ENCODE peak calls at places on chromosomes 2 and 18, in five cellular contexts. One of them, this sample, is unnamed.

GRCh38 chr2:107927034-107927534 is 59.2 kb upstream of the SLC5A7 start:
- DNase-seq in GM23338: no peak
- DNase-seq in upper lobe of right lung: no peak
- DNase-seq in right lobe of liver: no peak
- DNase-seq in heart right ventricle: no peak
- DNase-seq in this sample: no peak

GRCh38 chr2:33126973-33127372 is 180.2 kb downstream of the LTBP1 start:
- DNase-seq in right lobe of liver: no peak
- DNase-seq in heart right ventricle: no peak
- DNase-seq in upper lobe of right lung: no peak
- DNase-seq in GM23338: no peak
- DNase-seq in this sample: no peak

GRCh38 chr2:202387608-202388342 is 11.6 kb downstream of the BMPR2 start:
- DNase-seq in right lobe of liver: no peak
- DNase-seq in upper lobe of right lung: no peak
- DNase-seq in GM23338: no peak
- DNase-seq in heart right ventricle: no peak
- DNase-seq in this sample: no peak

GRCh38 chr2:128315829-128316776 is 2.6 kb downstream of the HS6ST1 start:
- DNase-seq in upper lobe of right lung: peak
- DNase-seq in heart right ventricle: peak
- DNase-seq in GM23338: no peak
- DNase-seq in right lobe of liver: peak
- DNase-seq in this sample: peak

GRCh38 chr2:7012141-7012809 is 95.1 kb downstream of the RNF144A start:
- DNase-seq in heart right ventricle: peak
- DNase-seq in right lobe of liver: no peak
- DNase-seq in GM23338: no peak
- DNase-seq in upper lobe of right lung: no peak
- DNase-seq in this sample: no peak

GRCh38 chr2:127575185-127575765 is 39.8 kb downstream of the MYO7B start:
- DNase-seq in heart right ventricle: no peak
- DNase-seq in upper lobe of right lung: no peak
- DNase-seq in right lobe of liver: no peak
- DNase-seq in GM23338: no peak
- DNase-seq in this sample: no peak

GRCh38 chr2:195613922-195614321 is 43.1 kb upstream of the SLC39A10 start:
- DNase-seq in GM23338: no peak
- DNase-seq in right lobe of liver: no peak
- DNase-seq in heart right ventricle: no peak
- DNase-seq in upper lobe of right lung: no peak
- DNase-seq in this sample: no peak

GRCh38 chr2:43519711-43520221 is 76.1 kb downstream of the THADA start:
- DNase-seq in heart right ventricle: no peak
- DNase-seq in right lobe of liver: no peak
- DNase-seq in upper lobe of right lung: no peak
- DNase-seq in GM23338: peak
- DNase-seq in this sample: no peak

GRCh38 chr2:231800493-231801091 is 14.3 kb downstream of the COPS7B start:
- DNase-seq in upper lobe of right lung: no peak
- DNase-seq in GM23338: peak
- DNase-seq in heart right ventricle: no peak
- DNase-seq in right lobe of liver: peak
- DNase-seq in this sample: no peak

GRCh38 chr2:20173064-20173463 is 51.9 kb downstream of the SDC1 start:
- DNase-seq in upper lobe of right lung: no peak
- DNase-seq in heart right ventricle: no peak
- DNase-seq in right lobe of liver: peak
- DNase-seq in GM23338: no peak
- DNase-seq in this sample: no peak

GRCh38 chr2:152594022-152594712 is 123.1 kb downstream of the PRPF40A start:
- DNase-seq in right lobe of liver: no peak
- DNase-seq in upper lobe of right lung: no peak
- DNase-seq in heart right ventricle: peak
- DNase-seq in GM23338: no peak
- DNase-seq in this sample: no peak

GRCh38 chr2:41610501-41611242 is 437.1 kb upstream of the PKDCC start:
- DNase-seq in right lobe of liver: no peak
- DNase-seq in heart right ventricle: peak
- DNase-seq in upper lobe of right lung: no peak
- DNase-seq in GM23338: no peak
- DNase-seq in this sample: no peak

GRCh38 chr18:36622610-36623009 is 206.2 kb downstream of the TPGS2 start:
- DNase-seq in GM23338: no peak
- DNase-seq in upper lobe of right lung: no peak
- DNase-seq in right lobe of liver: no peak
- DNase-seq in heart right ventricle: no peak
- DNase-seq in this sample: no peak

GRCh38 chr2:147182260-147182659 is 662.6 kb upstream of the ACVR2A start:
- DNase-seq in heart right ventricle: no peak
- DNase-seq in GM23338: no peak
- DNase-seq in right lobe of liver: no peak
- DNase-seq in upper lobe of right lung: no peak
- DNase-seq in this sample: no peak

GRCh38 chr2:60070166-60070565 is 483.3 kb downstream of the BCL11A start:
- DNase-seq in heart right ventricle: no peak
- DNase-seq in upper lobe of right lung: no peak
- DNase-seq in GM23338: no peak
- DNase-seq in right lobe of liver: no peak
- DNase-seq in this sample: no peak

GRCh38 chr2:66109419-66109818 is 325.5 kb upstream of the MEIS1 start:
- DNase-seq in upper lobe of right lung: no peak
- DNase-seq in right lobe of liver: no peak
- DNase-seq in heart right ventricle: no peak
- DNase-seq in GM23338: no peak
- DNase-seq in this sample: no peak

GRCh38 chr2:241410739-241411176 is 54.7 kb downstream of the FARP2 start:
- DNase-seq in heart right ventricle: no peak
- DNase-seq in GM23338: no peak
- DNase-seq in upper lobe of right lung: no peak
- DNase-seq in right lobe of liver: no peak
- DNase-seq in this sample: no peak

GRCh38 chr2:224671731-224672130 is 44.4 kb downstream of the CCDC195 start:
- DNase-seq in heart right ventricle: no peak
- DNase-seq in upper lobe of right lung: no peak
- DNase-seq in GM23338: no peak
- DNase-seq in right lobe of liver: no peak
- DNase-seq in this sample: no peak

GRCh38 chr18:34122724-34123334 is 101.9 kb downstream of the NOL4 start:
- DNase-seq in heart right ventricle: peak
- DNase-seq in right lobe of liver: no peak
- DNase-seq in GM23338: peak
- DNase-seq in upper lobe of right lung: no peak
- DNase-seq in this sample: no peak

GRCh38 chr2:239610457-239611221 is 209.8 kb upstream of the HDAC4 start:
- DNase-seq in right lobe of liver: peak
- DNase-seq in upper lobe of right lung: no peak
- DNase-seq in GM23338: no peak
- DNase-seq in heart right ventricle: no peak
- DNase-seq in this sample: no peak

GRCh38 chr18:22250591-22250996 is 81.2 kb downstream of the GATA6 start:
- DNase-seq in GM23338: no peak
- DNase-seq in upper lobe of right lung: no peak
- DNase-seq in right lobe of liver: no peak
- DNase-seq in heart right ventricle: no peak
- DNase-seq in this sample: no peak

GRCh38 chr18:34957119-34957863 is 83.9 kb upstream of the MAPRE2 start:
- DNase-seq in heart right ventricle: no peak
- DNase-seq in upper lobe of right lung: no peak
- DNase-seq in GM23338: peak
- DNase-seq in right lobe of liver: no peak
- DNase-seq in this sample: no peak

GRCh38 chr2:213740453-213740852 is 456.2 kb downstream of the SPAG16 start:
- DNase-seq in GM23338: no peak
- DNase-seq in right lobe of liver: no peak
- DNase-seq in heart right ventricle: no peak
- DNase-seq in upper lobe of right lung: no peak
- DNase-seq in this sample: no peak

GRCh38 chr18:10020176-10020575 is 106.4 kb downstream of the VAPA start:
- DNase-seq in heart right ventricle: no peak
- DNase-seq in upper lobe of right lung: no peak
- DNase-seq in right lobe of liver: peak
- DNase-seq in GM23338: no peak
- DNase-seq in this sample: no peak

GRCh38 chr2:233449071-233449901 is 95.0 kb downstream of the DGKD start:
- DNase-seq in heart right ventricle: no peak
- DNase-seq in right lobe of liver: peak
- DNase-seq in GM23338: peak
- DNase-seq in upper lobe of right lung: peak
- DNase-seq in this sample: peak

GRCh38 chr2:218322756-218323525 is 30.6 kb upstream of the TMBIM1 start:
- DNase-seq in upper lobe of right lung: peak
- DNase-seq in GM23338: peak
- DNase-seq in right lobe of liver: peak
- DNase-seq in heart right ventricle: peak
- DNase-seq in this sample: peak

GRCh38 chr2:23698116-23698732 is 228.7 kb downstream of the ATAD2B start:
- DNase-seq in GM23338: no peak
- DNase-seq in heart right ventricle: no peak
- DNase-seq in right lobe of liver: no peak
- DNase-seq in upper lobe of right lung: no peak
- DNase-seq in this sample: no peak

GRCh38 chr2:42755161-42755900 is 8.6 kb downstream of the OXER1 start:
- DNase-seq in GM23338: no peak
- DNase-seq in right lobe of liver: no peak
- DNase-seq in heart right ventricle: no peak
- DNase-seq in upper lobe of right lung: no peak
- DNase-seq in this sample: no peak

GRCh38 chr18:54675076-54675475 is 84.0 kb downstream of the DYNAP start:
- DNase-seq in upper lobe of right lung: no peak
- DNase-seq in heart right ventricle: no peak
- DNase-seq in GM23338: no peak
- DNase-seq in right lobe of liver: no peak
- DNase-seq in this sample: no peak

GRCh38 chr2:46309052-46309953 is 12.1 kb downstream of the EPAS1 start:
- DNase-seq in upper lobe of right lung: no peak
- DNase-seq in GM23338: no peak
- DNase-seq in right lobe of liver: no peak
- DNase-seq in heart right ventricle: no peak
- DNase-seq in this sample: no peak

GRCh38 chr2:240441326-240441992 is 6.0 kb downstream of the GPC1 start:
- DNase-seq in GM23338: no peak
- DNase-seq in heart right ventricle: no peak
- DNase-seq in upper lobe of right lung: no peak
- DNase-seq in right lobe of liver: no peak
- DNase-seq in this sample: no peak

GRCh38 chr18:8732442-8733360 is 27.3 kb downstream of the MTCL1 start:
- DNase-seq in GM23338: peak
- DNase-seq in upper lobe of right lung: no peak
- DNase-seq in heart right ventricle: no peak
- DNase-seq in right lobe of liver: no peak
- DNase-seq in this sample: no peak

GRCh38 chr18:8726963-8727730 is 21.8 kb downstream of the MTCL1 start:
- DNase-seq in heart right ventricle: no peak
- DNase-seq in upper lobe of right lung: no peak
- DNase-seq in right lobe of liver: no peak
- DNase-seq in GM23338: no peak
- DNase-seq in this sample: no peak

GRCh38 chr18:8726281-8726680 is 20.9 kb downstream of the MTCL1 start:
- DNase-seq in heart right ventricle: no peak
- DNase-seq in upper lobe of right lung: no peak
- DNase-seq in right lobe of liver: no peak
- DNase-seq in GM23338: no peak
- DNase-seq in this sample: no peak

GRCh38 chr18:8734496-8734895 is 29.1 kb downstream of the MTCL1 start:
- DNase-seq in upper lobe of right lung: no peak
- DNase-seq in GM23338: no peak
- DNase-seq in right lobe of liver: no peak
- DNase-seq in heart right ventricle: no peak
- DNase-seq in this sample: no peak

GRCh38 chr18:8730080-8730827 is 24.9 kb downstream of the MTCL1 start:
- DNase-seq in right lobe of liver: peak
- DNase-seq in upper lobe of right lung: no peak
- DNase-seq in GM23338: no peak
- DNase-seq in heart right ventricle: peak
- DNase-seq in this sample: peak
- H3K27ac ChIP-seq in right lobe of liver: no peak
- H3K27ac ChIP-seq in upper lobe of right lung: no peak
- H3K27ac ChIP-seq in GM23338: no peak
- H3K27ac ChIP-seq in heart right ventricle: peak
- H3K27ac ChIP-seq in this sample: peak

DNA sequence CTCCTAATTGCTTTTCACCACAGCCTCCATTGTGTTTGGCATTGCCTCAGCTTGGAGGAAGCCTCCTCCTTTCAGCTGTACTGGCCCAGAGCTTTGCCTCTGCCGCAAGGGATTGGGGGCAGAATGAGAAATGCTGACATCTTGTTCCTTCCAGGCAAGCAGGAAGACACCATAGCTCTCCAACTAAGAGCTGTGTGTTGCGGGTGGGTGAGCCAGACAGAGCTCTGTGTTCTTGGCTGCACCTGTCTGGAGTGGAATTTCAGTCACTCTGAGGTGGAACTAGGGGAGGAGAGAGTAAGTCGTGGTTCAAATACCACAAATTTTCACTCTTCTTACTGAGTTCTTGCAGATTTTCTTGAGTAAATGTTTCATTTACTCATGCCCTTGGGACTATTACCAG is 36.6 kb upstream of the KCNF1 start:
- DNase-seq in GM23338: no peak
- DNase-seq in upper lobe of right lung: no peak
- DNase-seq in heart right ventricle: no peak
- DNase-seq in right lobe of liver: no peak
- DNase-seq in this sample: no peak
- H3K27ac ChIP-seq in GM23338: no peak
- H3K27ac ChIP-seq in upper lobe of right lung: no peak
- H3K27ac ChIP-seq in heart right ventricle: peak
- H3K27ac ChIP-seq in right lobe of liver: no peak
- H3K27ac ChIP-seq in this sample: no peak

GRCh38 chr18:49656098-49656591 is 94.3 kb downstream of the LIPG start:
- DNase-seq in right lobe of liver: no peak
- DNase-seq in upper lobe of right lung: no peak
- DNase-seq in GM23338: no peak
- DNase-seq in heart right ventricle: no peak
- DNase-seq in this sample: no peak
- H3K27ac ChIP-seq in right lobe of liver: no peak
- H3K27ac ChIP-seq in upper lobe of right lung: no peak
- H3K27ac ChIP-seq in GM23338: no peak
- H3K27ac ChIP-seq in heart right ventricle: no peak
- H3K27ac ChIP-seq in this sample: no peak

DNA sequence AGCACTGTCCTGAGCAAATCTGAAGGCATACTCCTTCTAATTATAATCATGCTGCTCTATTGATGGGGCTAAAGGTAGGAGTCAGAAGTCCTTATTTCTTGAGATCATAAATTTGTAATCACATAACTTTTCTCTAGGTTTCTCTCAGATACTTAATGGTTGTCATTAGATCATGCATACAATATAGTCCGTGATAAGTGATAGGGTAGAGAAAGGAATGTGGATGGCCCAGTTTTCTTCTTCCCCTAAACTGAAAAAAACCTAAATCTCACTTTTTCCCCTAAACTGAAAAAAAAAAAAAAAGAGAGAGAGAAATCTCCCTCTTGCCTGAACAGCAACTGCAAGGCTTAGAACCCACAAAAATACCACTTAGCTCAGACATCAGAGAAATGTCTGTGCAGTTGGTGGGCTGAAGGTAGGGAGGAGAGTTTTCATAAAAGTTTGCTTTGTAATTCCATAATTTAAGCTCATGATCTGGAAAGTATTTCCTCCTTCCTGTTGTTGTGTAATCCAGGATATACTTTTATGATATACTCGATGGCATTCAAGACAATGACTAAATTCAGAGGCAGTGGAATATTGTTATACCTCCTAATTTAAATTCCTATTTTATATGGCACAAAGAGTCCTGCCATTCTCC is 79.3 kb upstream of the ITPRID2 start:
- DNase-seq in heart right ventricle: no peak
- DNase-seq in right lobe of liver: no peak
- DNase-seq in GM23338: no peak
- DNase-seq in upper lobe of right lung: no peak
- DNase-seq in this sample: no peak
- H3K27ac ChIP-seq in heart right ventricle: no peak
- H3K27ac ChIP-seq in right lobe of liver: no peak
- H3K27ac ChIP-seq in GM23338: no peak
- H3K27ac ChIP-seq in upper lobe of right lung: no peak
- H3K27ac ChIP-seq in this sample: no peak

This sample was measured in lower lobe of right lung.